ENCODE peak calls at places on chromosomes 5 and 9, in nine cellular contexts. Q is EH, W is T-helper 1 cell, L is OCI-LY7, U is mesendoderm, C is SK-MEL-5, D is RWPE1, P is anterior cingulate cortex, X is Daoy. H is an unnamed sample.

GRCh38 chr9:115144706-115145105 is 26.7 kb upstream of the TNC start:
- DNase-seq in Q (peak; percentile 70), W (no peak), L (no peak), U (peak; percentile 36), C (no peak), D (no peak), P (no peak), X (peak; percentile 41), H (peak; percentile 71)

GRCh38 chr5:36099748-36100147 is 33.1 kb upstream of the UGT3A2 start:
- DNase-seq in Q (no peak), W (no peak), L (no peak), U (no peak), C (no peak), D (no peak), P (no peak), X (no peak), H (no peak)

GRCh38 chr5:78016831-78017529 is 240.8 kb upstream of the TBCA start:
- DNase-seq in Q (no peak), W (no peak), L (no peak), U (peak; percentile 69), C (no peak), D (no peak), P (no peak), X (no peak), H (no peak)

GRCh38 chr5:164967354-164967753 is 1461.9 kb downstream of the MAT2B start:
- DNase-seq in Q (no peak), W (no peak), L (no peak), U (no peak), C (no peak), D (no peak), P (no peak), X (no peak), H (no peak)

GRCh38 chr5:106755066-106755465 is 915.7 kb downstream of the EFNA5 start:
- DNase-seq in Q (no peak), W (no peak), L (no peak), U (peak; percentile 65), C (peak; percentile 30), D (no peak), P (no peak), X (no peak), H (no peak)

GRCh38 chr9:12856608-12857007 is 81.8 kb downstream of the LURAP1L start:
- DNase-seq in Q (no peak), W (no peak), L (no peak), U (peak; percentile 80), C (no peak), D (no peak), P (no peak), X (no peak), H (no peak)

GRCh38 chr5:170478306-170478705 is 25.5 kb upstream of the KCNIP1 start:
- DNase-seq in Q (no peak), W (no peak), L (no peak), U (no peak), C (no peak), D (no peak), P (no peak), X (no peak), H (no peak)

GRCh38 chr5:133691448-133691847 is 79.1 kb upstream of the FSTL4 start:
- DNase-seq in Q (peak; percentile 54), W (no peak), L (no peak), U (no peak), C (no peak), D (peak; percentile 22), P (no peak), X (peak; percentile 66), H (peak; percentile 76)

GRCh38 chr5:72788851-72789505 is 27.5 kb upstream of the TNPO1 start:
- DNase-seq in Q (peak; percentile 81), W (no peak), L (no peak), U (no peak), C (no peak), D (peak; percentile 94), P (no peak), X (no peak), H (peak; percentile 11)

GRCh38 chr5:132260714-132261615 is 3.5 kb downstream of the PDLIM4 start:
- DNase-seq in Q (peak; percentile 87), W (no peak), L (no peak), U (no peak), C (peak; percentile 83), D (peak; percentile 53), P (peak; percentile 75), X (peak; percentile 98), H (peak; percentile 88)

GRCh38 chr9:125240649-125240999 is 519 bp downstream of the HSPA5 start:
- DNase-seq in Q (no peak), W (peak; percentile 15), L (peak; percentile 62), U (peak; percentile 49), C (peak; percentile 48), D (no peak), P (no peak), X (no peak), H (peak; percentile 29)

GRCh38 chr9:6938447-6938846 is 180.7 kb downstream of the KDM4C start:
- DNase-seq in Q (peak; percentile 96), W (no peak), L (no peak), U (no peak), C (peak; percentile 79), D (no peak), P (no peak), X (peak; percentile 75), H (peak; percentile 97)

GRCh38 chr5:115366223-115366622 is 69.8 kb upstream of the CCDC112 start:
- DNase-seq in Q (peak; percentile 98), W (no peak), L (no peak), U (peak; percentile 96), C (peak; percentile 37), D (peak; percentile 87), P (no peak), X (peak; percentile 90), H (peak; percentile 99)

GRCh38 chr5:21862986-21863385 is 990.2 kb downstream of the CDH12 start:
- DNase-seq in Q (no peak), W (no peak), L (no peak), U (no peak), C (no peak), D (no peak), P (no peak), X (no peak), H (no peak)

GRCh38 chr9:109277451-109277850 is 43.4 kb downstream of the EPB41L4B start:
- DNase-seq in Q (no peak), W (no peak), L (no peak), U (no peak), C (no peak), D (peak; percentile 30), P (no peak), X (no peak), H (no peak)

GRCh38 chr9:14275331-14275730 is 38.6 kb downstream of the NFIB start:
- DNase-seq in Q (no peak), W (no peak), L (no peak), U (peak; percentile 33), C (no peak), D (no peak), P (no peak), X (peak; percentile 35), H (no peak)

GRCh38 chr5:176490291-176490690 is 42.1 kb downstream of the FAF2 start:
- DNase-seq in Q (peak; percentile 20), W (no peak), L (no peak), U (no peak), C (peak; percentile 6), D (peak; percentile 36), P (no peak), X (no peak), H (no peak)

GRCh38 chr9:89729954-89730530 is 125.2 kb downstream of the GADD45G start:
- DNase-seq in Q (no peak), W (no peak), L (no peak), U (no peak), C (no peak), D (no peak), P (no peak), X (no peak), H (no peak)

GRCh38 chr9:100437860-100438805 is 11.2 kb downstream of the MSANTD3 start:
- DNase-seq in Q (peak; percentile 75), W (peak; percentile 58), L (peak; percentile 76), U (peak; percentile 82), C (peak; percentile 89), D (peak; percentile 77), P (peak; percentile 20), X (peak; percentile 78), H (peak; percentile 67)

GRCh38 chr5:131193106-131193505 is 22.4 kb downstream of the LYRM7 start:
- DNase-seq in Q (peak; percentile 22), W (no peak), L (no peak), U (no peak), C (no peak), D (no peak), P (no peak), X (no peak), H (no peak)

GRCh38 chr5:76692651-76693050 is 23.3 kb upstream of the F2R start:
- DNase-seq in Q (no peak), W (no peak), L (no peak), U (no peak), C (no peak), D (no peak), P (no peak), X (no peak), H (no peak)

GRCh38 chr5:150593996-150594395 is 46.5 kb upstream of the SYNPO start:
- DNase-seq in Q (no peak), W (no peak), L (no peak), U (no peak), C (no peak), D (no peak), P (no peak), X (no peak), H (no peak)

GRCh38 chr9:69877852-69878507 is 57.4 kb downstream of the CFAP95 start:
- DNase-seq in Q (peak; percentile 65), W (no peak), L (peak; percentile 23), U (peak; percentile 55), C (peak; percentile 68), D (peak; percentile 60), P (no peak), X (peak; percentile 33), H (no peak)

GRCh38 chr5:147482426-147483196 is 27.3 kb downstream of the DPYSL3 start:
- DNase-seq in Q (no peak), W (no peak), L (no peak), U (peak; percentile 48), C (no peak), D (no peak), P (no peak), X (peak; percentile 63), H (peak; percentile 12)

GRCh38 chr5:137497396-137498290 is 1.5 kb downstream of the SPOCK1 start:
- DNase-seq in Q (no peak), W (no peak), L (no peak), U (no peak), C (peak; percentile 18), D (no peak), P (peak; percentile 40), X (peak; percentile 67), H (no peak)

GRCh38 chr9:90095682-90096081 is 490.9 kb downstream of the GADD45G start:
- DNase-seq in Q (no peak), W (no peak), L (no peak), U (no peak), C (no peak), D (no peak), P (no peak), X (no peak), H (no peak)

GRCh38 chr5:55338810-55339243 is 31.0 kb downstream of the MTREX start:
- DNase-seq in Q (no peak), W (no peak), L (no peak), U (no peak), C (no peak), D (no peak), P (no peak), X (no peak), H (peak; percentile 4)

GRCh38 chr9:37386988-37387387 is 35.5 kb upstream of the GRHPR start:
- DNase-seq in Q (peak; percentile 19), W (no peak), L (no peak), U (no peak), C (peak; percentile 12), D (no peak), P (no peak), X (no peak), H (no peak)

GRCh38 chr9:15253197-15253596 is 53.8 kb downstream of the TTC39B start:
- DNase-seq in Q (peak; percentile 77), W (no peak), L (no peak), U (peak; percentile 86), C (no peak), D (no peak), P (no peak), X (no peak), H (no peak)

GRCh38 chr5:78538240-78538850 is 110.2 kb downstream of the LHFPL2 start:
- DNase-seq in Q (no peak), W (no peak), L (no peak), U (no peak), C (no peak), D (no peak), P (no peak), X (no peak), H (no peak)